ENCODE peak calls at places on chromosome 21, in four cellular contexts. O is ovary, E is HCT116, Y is adrenal gland. B is an unnamed sample.
A peak's percentile ranks its signal among the peaks of the same experiment; 100 is the strongest.

GRCh38 chr21:39452207-39452964 is 616 bp downstream of the SH3BGR start:
- DNase-seq in O (no peak), E (no peak), Y (no peak), B (no peak)

GRCh38 chr21:21226472-21226871 is 228.3 kb downstream of the NCAM2 start:
- DNase-seq in O (no peak), E (no peak), Y (no peak), B (no peak)

GRCh38 chr21:27130152-27130551 is 163.3 kb upstream of the ADAMTS5 start:
- DNase-seq in O (no peak), E (no peak), Y (no peak), B (no peak)

GRCh38 chr21:25396135-25396711 is 211.1 kb downstream of the MRPL39 start:
- DNase-seq in O (no peak), E (no peak), Y (no peak), B (no peak)

GRCh38 chr21:31293986-31294385 is 50.1 kb downstream of the TIAM1 start:
- DNase-seq in O (no peak), E (peak; percentile 64), Y (no peak), B (no peak)

GRCh38 chr21:17679002-17679600 is 66.4 kb upstream of the BTG3 start:
- DNase-seq in O (no peak), E (peak; percentile 37), Y (no peak), B (no peak)

GRCh38 chr21:46603228-46603627 is 1.7 kb downstream of the S100B start:
- DNase-seq in O (no peak), E (no peak), Y (no peak), B (no peak)

GRCh38 chr21:14911351-14911750 is 153.4 kb downstream of the NRIP1 start:
- DNase-seq in O (no peak), E (no peak), Y (no peak), B (no peak)

GRCh38 chr21:23542097-23542496 is 2065.2 kb downstream of the MRPL39 start:
- DNase-seq in O (no peak), E (no peak), Y (no peak), B (no peak)

GRCh38 chr21:18170829-18171228 is 73.8 kb upstream of the CHODL start:
- DNase-seq in O (no peak), E (no peak), Y (no peak), B (no peak)

GRCh38 chr21:45898781-45899180 is 82.8 kb upstream of the COL6A1 start:
- DNase-seq in O (no peak), E (no peak), Y (no peak), B (no peak)

GRCh38 chr21:14603202-14603601 is 57.1 kb upstream of the SAMSN1 start:
- DNase-seq in O (no peak), E (no peak), Y (no peak), B (no peak)

GRCh38 chr21:38027901-38028300 is 111.6 kb upstream of the KCNJ6 start:
- DNase-seq in O (no peak), E (no peak), Y (no peak), B (no peak)

GRCh38 chr21:38293765-38294164 is 37.0 kb downstream of the KCNJ15 start:
- DNase-seq in O (no peak), E (no peak), Y (peak; percentile 69), B (no peak)

GRCh38 chr21:46661211-46661625 is 25.7 kb downstream of the PRMT2 start:
- DNase-seq in O (peak; percentile 74), E (no peak), Y (peak; percentile 68), B (no peak)

GRCh38 chr21:39083377-39084008 is 99.8 kb downstream of the PSMG1 start:
- DNase-seq in O (peak; percentile 66), E (no peak), Y (no peak), B (peak; percentile 90)

GRCh38 chr21:31446206-31446900 is 102.3 kb upstream of the TIAM1 start:
- DNase-seq in O (no peak), E (no peak), Y (no peak), B (no peak)

GRCh38 chr21:39564200-39564599 is 48.5 kb upstream of the B3GALT5 start:
- DNase-seq in O (no peak), E (no peak), Y (peak; percentile 73), B (no peak)

GRCh38 chr21:31503939-31504338 is 155.6 kb upstream of the SOD1 start:
- DNase-seq in O (no peak), E (no peak), Y (no peak), B (peak; percentile 66)

GRCh38 chr21:27838585-27838984 is 871.7 kb upstream of the ADAMTS5 start:
- DNase-seq in O (no peak), E (no peak), Y (no peak), B (no peak)

GRCh38 chr21:17858764-17859163 is 39.6 kb upstream of the C21orf91 start:
- DNase-seq in O (no peak), E (no peak), Y (no peak), B (no peak)

DNA sequence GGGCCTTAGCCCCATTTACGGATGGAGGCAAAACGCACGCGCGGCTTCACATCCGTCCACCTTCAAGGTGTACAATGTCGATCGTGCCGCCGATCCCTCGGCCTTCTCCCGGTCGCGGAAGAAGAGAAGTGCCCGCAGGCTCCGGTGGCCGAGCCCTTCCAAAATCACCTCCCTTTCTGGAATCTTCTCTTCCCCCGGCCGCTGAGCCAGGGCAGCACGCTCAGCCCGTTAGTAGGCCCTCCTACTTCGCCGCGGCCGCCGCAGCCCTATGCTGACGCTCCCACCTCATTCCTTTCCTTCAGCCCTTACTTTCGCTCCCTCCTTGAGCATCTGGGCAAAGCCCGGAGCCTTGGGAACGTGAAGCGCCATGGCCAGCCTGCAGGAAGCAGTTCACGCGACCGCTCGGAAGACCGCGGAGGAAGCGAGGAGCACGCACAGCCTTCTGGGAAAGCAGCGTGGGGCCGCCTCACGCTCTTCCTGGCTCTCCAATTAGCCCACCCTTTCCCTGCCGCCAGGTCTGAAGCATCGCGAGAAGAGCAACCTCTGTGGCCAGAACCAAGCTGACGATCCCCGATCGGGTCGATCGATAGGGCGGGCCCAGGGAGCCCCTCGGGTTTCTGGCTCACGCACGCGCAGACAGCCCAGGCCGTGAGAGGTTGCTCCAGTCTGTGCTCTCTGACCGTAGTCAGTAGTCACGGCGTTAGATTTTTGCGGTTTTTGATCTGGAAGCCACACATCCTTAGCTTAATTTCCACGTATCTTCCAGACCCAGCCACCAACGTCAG is at the start of gene CCT8:
- DNase-seq in O (peak; percentile 99), E (peak; percentile 99), Y (peak; percentile 99), B (peak; percentile 99)
- TF ChIP-seq POLR2A in O (peak; percentile 67), E (peak; percentile 88), Y (peak; percentile 92), B (no peak)

GRCh38 chr21:34550400-34550799 is 38.4 kb upstream of the KCNE1 start:
- DNase-seq in O (no peak), E (no peak), Y (no peak), B (no peak)

GRCh38 chr21:34557261-34557660 is 45.3 kb upstream of the KCNE1 start:
- DNase-seq in O (no peak), E (no peak), Y (no peak), B (no peak)

GRCh38 chr21:34552324-34553198 is 40.6 kb upstream of the KCNE1 start:
- DNase-seq in O (no peak), E (no peak), Y (no peak), B (no peak)

GRCh38 chr21:34554227-34554626 is 42.2 kb upstream of the KCNE1 start:
- DNase-seq in O (no peak), E (no peak), Y (no peak), B (no peak)

GRCh38 chr21:34553199-34553952 is 41.4 kb upstream of the KCNE1 start:
- DNase-seq in O (no peak), E (peak; percentile 10), Y (no peak), B (no peak)
- H3K4me3 ChIP-seq in O (no peak overlapping the region), E (no peak overlapping the region), Y (no peak overlapping the region), B (no peak overlapping the region)

DNA sequence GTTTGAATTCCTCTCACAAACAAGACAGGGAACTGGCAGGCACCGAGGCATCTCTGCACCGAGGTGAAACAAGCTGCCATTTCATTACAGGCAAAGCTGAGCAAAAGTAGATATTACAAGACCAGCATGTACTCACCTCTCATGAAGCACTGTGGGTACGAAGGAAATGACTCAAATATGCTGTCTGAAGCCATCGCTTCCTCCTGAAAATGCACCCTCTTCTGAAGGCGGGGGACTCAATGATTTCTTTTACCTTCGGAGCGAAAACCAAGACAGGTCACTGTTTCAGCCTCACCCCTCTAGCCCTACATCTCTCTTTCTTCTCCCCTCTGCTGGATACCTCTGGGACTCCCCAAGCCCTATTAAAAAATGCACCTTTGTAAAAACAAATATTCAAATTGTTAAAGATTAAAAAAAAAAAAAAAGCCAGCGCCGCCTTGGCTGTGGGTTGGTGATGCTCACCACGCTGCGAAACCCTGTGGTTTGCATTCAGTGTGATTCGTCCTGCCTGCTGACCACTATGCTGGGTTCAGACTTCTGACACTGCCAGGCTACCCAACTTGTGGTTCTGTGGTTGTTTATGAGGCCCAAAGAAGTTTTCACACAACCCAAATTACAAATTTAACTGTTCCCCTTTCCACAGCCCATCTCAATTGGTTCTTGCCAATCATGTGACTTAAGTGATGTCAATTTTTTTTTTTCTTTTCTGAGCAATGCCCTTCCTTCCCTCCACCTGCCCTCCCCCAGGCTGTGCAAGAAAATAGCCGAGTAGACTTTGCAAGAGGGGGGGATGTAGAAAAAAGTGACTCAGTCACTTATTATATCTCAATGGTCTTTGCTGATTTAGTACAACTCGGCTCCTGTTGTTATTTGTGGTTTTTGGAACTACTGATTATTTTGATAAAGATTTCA is at the start of gene RUNX1:
- DNase-seq in O (no peak), E (no peak), Y (peak; percentile 66), B (no peak)
- TF ChIP-seq POLR2A in O (no peak), E (no peak), Y (peak; percentile 5), B (no peak)

GRCh38 chr21:41953249-41953830 is 478 bp downstream of the C2CD2 start:
- DNase-seq in O (no peak), E (no peak), Y (no peak), B (no peak)

GRCh38 chr21:41948901-41949300 is 4.9 kb downstream of the C2CD2 start:
- DNase-seq in O (no peak), E (no peak), Y (no peak), B (no peak)

GRCh38 chr21:41952568-41953248 is 1.1 kb downstream of the C2CD2 start:
- DNase-seq in O (no peak), E (no peak), Y (peak; percentile 61), B (no peak)

GRCh38 chr21:41951876-41952567 is 1.8 kb downstream of the C2CD2 start:
- DNase-seq in O (no peak), E (no peak), Y (peak; percentile 90), B (no peak)

DNA sequence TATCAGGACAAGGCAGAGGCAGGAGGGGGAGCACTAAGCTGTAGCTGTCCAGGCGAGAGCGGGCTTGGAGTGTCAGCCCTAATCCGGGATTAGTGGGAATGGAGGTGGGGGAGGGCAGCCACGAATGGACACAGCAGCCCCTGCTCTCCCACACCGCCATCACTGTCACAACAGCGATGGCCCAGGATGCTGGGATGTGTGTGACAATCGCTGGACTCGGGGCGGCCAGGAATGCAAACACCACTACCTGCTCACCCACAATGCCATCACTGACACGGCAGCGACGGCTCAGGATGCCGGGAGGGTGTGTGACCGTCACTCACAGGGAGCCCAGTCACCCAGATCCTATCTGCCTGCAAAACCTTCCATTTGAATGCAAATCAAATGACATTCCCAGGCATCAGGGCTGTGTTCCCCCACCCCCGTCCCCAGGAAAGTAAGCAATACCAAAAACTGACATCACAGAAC is 2.8 kb downstream of the C2CD2 start:
- DNase-seq in O (no peak), E (no peak), Y (no peak), B (no peak)
- H3K4me3 ChIP-seq in O (no peak overlapping the region), E (no peak overlapping the region), Y (peak overlapping the region; percentile 87), B (no peak overlapping the region)

GRCh38 chr21:33101300-33102005 is 31.5 kb downstream of the OLIG1 start:
- DNase-seq in O (no peak), E (no peak), Y (no peak), B (no peak)
- TF ChIP-seq POLR2A in O (no peak), E (no peak), Y (no peak), B (no peak)

GRCh38 chr21:36005018-36005417 is 55.3 kb downstream of the SETD4 start:
- DNase-seq in O (peak; percentile 75), E (no peak), Y (no peak), B (no peak)
- H3K4me3 ChIP-seq in O (peak overlapping the region; percentile 22), E (no peak overlapping the region), Y (no peak overlapping the region), B (no peak overlapping the region)

GRCh38 chr21:29256125-29256895 is 42.4 kb upstream of the BACH1 start:
- DNase-seq in O (no peak), E (no peak), Y (no peak), B (no peak)
- TF ChIP-seq POLR2A in O (no peak), E (no peak), Y (no peak), B (no peak)

B was measured in lower leg skin.